ENCODE peak calls at places on chromosome 7, in six cellular contexts. V is heart left ventricle, X is body of pancreas, G is uterus, A is right lobe of liver, J is ovary. D is an unnamed sample.

GRCh38 chr7:135966341-135967043 is 10.7 kb downstream of the MTPN start:
- DNase-seq in G (no peak), A (no peak), J (no peak), X (no peak), V (no peak), D (no peak)

GRCh38 chr7:116167177-116167576 is 43.2 kb upstream of the TES start:
- DNase-seq in V (no peak), J (no peak), X (no peak), A (no peak), G (no peak), D (no peak)

GRCh38 chr7:157943561-157943960 is 606.8 kb downstream of the DNAJB6 start:
- DNase-seq in J (no peak), A (no peak), G (no peak), X (no peak), V (no peak), D (peak)

GRCh38 chr7:135204876-135205275 is 6.5 kb downstream of the WDR91 start:
- DNase-seq in X (peak), A (no peak), G (no peak), J (no peak), V (no peak), D (no peak)

GRCh38 chr7:87475359-87476178 is at the start of gene ABCB4:
- DNase-seq in A (peak), X (peak), J (peak), V (peak), G (no peak), D (no peak)

GRCh38 chr7:66629222-66629658 is 559 bp downstream of the KCTD7 start:
- DNase-seq in G (peak), X (no peak), V (no peak), J (no peak), A (peak), D (peak)

GRCh38 chr7:120856198-120856597 is 1.7 kb downstream of the TSPAN12 start:
- DNase-seq in G (no peak), J (no peak), A (no peak), X (no peak), V (no peak), D (no peak)

GRCh38 chr7:104240400-104240799 is 32.6 kb upstream of the ORC5 start:
- DNase-seq in G (no peak), A (no peak), X (no peak), V (no peak), J (no peak), D (no peak)

GRCh38 chr7:101402081-101402779 is 39.6 kb downstream of the COL26A1 start:
- DNase-seq in G (no peak), A (no peak), J (no peak), X (peak), V (no peak), D (no peak)

GRCh38 chr7:154902600-154903082 is 100.3 kb downstream of the PAXIP1 start:
- DNase-seq in X (no peak), V (no peak), G (no peak), A (no peak), J (no peak), D (no peak)

GRCh38 chr7:144784943-144785342 is 50.9 kb downstream of the TPK1 start:
- DNase-seq in G (no peak), J (no peak), V (no peak), A (no peak), X (no peak), D (peak)

GRCh38 chr7:24836084-24836483 is 78.8 kb upstream of the GSDME start:
- DNase-seq in A (no peak), J (no peak), X (no peak), G (no peak), V (no peak), D (no peak)

GRCh38 chr7:30974605-30975256 is 11.0 kb downstream of the GHRHR start:
- DNase-seq in J (no peak), X (peak), G (peak), V (no peak), A (no peak), D (no peak)

GRCh38 chr7:147053761-147054160 is 937.2 kb downstream of the CNTNAP2 start:
- DNase-seq in X (no peak), G (no peak), A (no peak), J (no peak), V (no peak), D (no peak)

GRCh38 chr7:31562002-31562401 is 48.1 kb downstream of the ITPRID1 start:
- DNase-seq in V (no peak), A (no peak), X (no peak), J (no peak), G (no peak), D (no peak)

GRCh38 chr7:108311446-108312168 is 144.6 kb downstream of the NRCAM start:
- DNase-seq in G (no peak), V (no peak), X (no peak), A (no peak), J (no peak), D (no peak)

GRCh38 chr7:45067582-45067981 is 21.2 kb downstream of the NACAD start:
- DNase-seq in A (no peak), G (no peak), X (no peak), J (no peak), V (no peak), D (no peak)

GRCh38 chr7:756231-756927 is 29.3 kb upstream of the PRKAR1B start:
- DNase-seq in A (peak), J (peak), V (no peak), G (no peak), X (no peak), D (no peak)

GRCh38 chr7:154304740-154305679 is 252.8 kb downstream of the DPP6 start:
- DNase-seq in V (no peak), G (no peak), A (no peak), J (no peak), X (peak), D (no peak)

DNA sequence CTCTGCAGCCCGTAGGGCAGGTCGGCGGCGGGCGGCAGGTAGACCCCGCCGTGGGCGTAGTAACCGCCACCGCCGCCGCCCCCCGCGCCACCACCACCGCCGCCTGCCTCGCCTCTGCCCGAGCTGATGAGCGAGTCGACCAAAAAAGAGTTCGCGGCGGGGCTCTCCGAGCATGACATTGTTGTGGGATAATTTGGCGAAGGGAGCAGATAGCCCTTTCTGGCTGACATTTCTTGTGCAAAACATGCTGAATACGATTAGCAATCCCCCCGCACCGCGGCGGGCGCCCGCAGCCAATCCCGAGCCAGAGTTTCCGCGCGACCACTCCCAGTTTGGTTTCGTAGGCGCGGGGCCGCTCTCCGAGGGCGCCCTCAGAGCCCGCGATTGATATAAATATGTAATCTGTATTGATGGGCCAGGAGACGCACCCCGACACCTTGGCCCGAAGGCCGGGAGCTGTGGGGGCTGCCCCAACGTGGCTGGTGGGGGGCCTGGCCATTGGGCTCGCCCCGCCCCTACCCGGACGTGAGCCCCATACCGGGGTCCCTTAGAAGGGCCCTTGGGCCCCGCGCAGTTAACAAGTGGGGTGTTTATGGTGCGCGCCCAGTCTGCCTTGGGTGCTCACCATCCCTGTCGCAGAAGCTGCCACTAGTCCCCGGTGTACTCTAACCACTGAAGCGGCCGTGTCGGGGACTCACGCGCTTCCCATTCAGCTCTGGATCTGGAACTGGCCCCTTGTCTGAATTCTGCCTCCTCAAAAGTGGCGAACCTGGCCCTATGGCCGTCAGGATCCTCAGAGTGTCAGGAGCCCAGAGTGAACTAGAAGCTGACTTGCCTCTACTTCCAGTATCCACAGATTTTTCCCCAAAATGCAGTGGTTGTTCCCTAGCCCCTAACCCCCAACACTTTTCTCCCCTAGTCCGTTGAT is at the start of gene HOXA10:
- DNase-seq in J (no peak), A (peak), V (no peak), X (no peak), G (peak), D (no peak)
- TF ChIP-seq POLR2A in J (no peak), A (no peak), V (no peak), X (no peak), G (peak), D (no peak)

DNA sequence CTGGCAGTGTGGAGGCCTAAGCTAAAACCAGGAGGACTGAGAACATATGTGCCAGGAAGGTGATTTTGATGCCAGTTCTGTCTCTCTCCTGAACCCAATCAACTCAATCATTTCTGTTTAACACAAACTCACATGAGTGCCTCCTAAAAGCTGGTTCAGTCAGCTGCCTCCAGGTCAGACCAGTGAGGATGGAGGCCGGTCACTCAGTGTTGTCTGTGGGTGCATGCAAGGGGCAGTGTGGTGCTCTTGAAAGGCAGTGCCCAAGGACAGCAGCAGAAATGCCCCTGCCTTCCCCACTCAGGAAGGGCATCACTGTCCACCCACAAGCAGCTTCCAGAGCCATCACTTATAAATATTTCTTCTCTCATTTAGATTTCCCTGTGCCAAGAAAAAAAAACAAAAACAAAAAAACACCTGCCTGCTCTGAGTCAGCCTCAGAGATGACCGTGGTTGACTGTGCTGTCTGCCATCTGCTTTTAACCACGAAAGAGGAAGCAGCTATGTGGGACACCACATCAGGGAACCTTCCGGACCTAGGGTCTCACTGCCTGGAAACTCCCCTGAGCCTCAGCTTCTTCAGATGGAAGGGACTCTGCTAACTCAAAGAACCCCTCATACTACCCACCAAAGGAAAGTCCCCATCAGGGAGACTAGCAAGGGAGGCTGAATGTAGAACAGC is 39.1 kb downstream of the VOPP1 start:
- DNase-seq in V (no peak), J (no peak), A (no peak), X (peak), G (no peak), D (no peak)
- TF ChIP-seq POLR2A in V (no peak), J (no peak), A (no peak), X (no peak), G (no peak), D (no peak)

DNA sequence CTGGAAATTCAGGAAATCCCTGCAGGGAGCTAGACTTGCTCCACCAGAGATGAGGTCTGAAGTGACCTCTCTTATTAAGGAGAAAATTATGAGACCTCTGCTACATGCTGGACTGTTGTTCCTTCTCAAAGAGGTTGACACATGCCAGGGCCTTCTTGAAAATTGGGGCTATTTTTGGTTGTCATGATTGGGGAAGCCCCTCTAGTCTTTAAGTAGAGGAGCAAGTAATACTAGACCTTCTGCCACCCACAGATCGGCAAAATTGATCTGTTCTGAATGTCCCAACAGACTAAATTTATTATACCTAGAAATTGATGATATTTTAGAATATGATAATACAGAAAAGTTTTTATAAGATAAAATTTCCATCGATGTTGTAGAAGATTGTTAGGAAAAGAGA is 160.8 kb upstream of the GRB10 start:
- DNase-seq in G (no peak), X (no peak), A (no peak), V (no peak), J (no peak), D (no peak)
- TF ChIP-seq POLR2A in G (no peak), X (no peak), A (no peak), V (no peak), J (no peak), D (no peak)

DNA sequence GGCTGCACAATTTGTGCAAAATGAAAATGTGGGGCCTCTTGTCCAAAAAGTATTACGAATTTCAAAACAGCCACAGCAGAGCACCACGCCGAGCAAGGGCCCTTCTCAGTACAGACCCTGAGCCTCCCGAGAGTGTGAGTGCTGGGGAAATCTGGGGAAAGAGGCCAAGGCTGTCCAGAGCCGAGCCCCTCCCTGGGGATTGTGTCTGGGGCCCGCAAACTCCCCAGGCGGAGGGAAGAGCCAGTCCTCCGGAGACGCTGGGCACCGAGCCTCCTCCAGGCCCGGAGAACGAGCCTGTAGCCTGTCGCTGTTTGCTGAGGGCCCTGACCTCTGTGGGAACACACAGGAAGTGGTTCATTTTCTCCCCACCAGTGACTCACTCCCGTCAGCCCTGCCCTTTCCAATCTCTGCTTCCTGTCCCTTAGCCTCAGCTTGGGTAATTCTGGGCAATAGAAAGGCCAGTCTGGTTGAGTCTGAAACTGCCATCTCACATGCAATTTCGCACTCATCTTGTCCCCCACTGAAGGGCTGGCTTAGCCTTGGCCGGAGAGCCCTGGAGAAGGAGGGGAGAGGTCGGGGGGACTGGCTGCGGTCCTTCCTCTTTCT is 19.5 kb upstream of the GNA12 start:
- DNase-seq in A (peak), G (peak), V (peak), J (peak), X (peak), D (peak)
- TF ChIP-seq POLR2A in A (peak), G (peak), V (no peak), J (peak), X (peak), D (no peak)

GRCh38 chr7:27740449-27741086 is 606 bp downstream of the TAX1BP1 start:
- DNase-seq in A (peak), G (peak), X (peak), J (peak), V (peak), D (peak)

GRCh38 chr7:27737178-27737577 is 2.8 kb upstream of the TAX1BP1 start:
- DNase-seq in X (no peak), A (no peak), G (no peak), J (no peak), V (no peak), D (no peak)

GRCh38 chr7:27737591-27737990 is 2.4 kb upstream of the TAX1BP1 start:
- DNase-seq in X (peak), A (no peak), V (no peak), G (no peak), J (no peak), D (no peak)

GRCh38 chr7:27739301-27739913 is 555 bp upstream of the TAX1BP1 start:
- DNase-seq in V (no peak), A (no peak), J (no peak), X (no peak), G (no peak), D (no peak)

DNA sequence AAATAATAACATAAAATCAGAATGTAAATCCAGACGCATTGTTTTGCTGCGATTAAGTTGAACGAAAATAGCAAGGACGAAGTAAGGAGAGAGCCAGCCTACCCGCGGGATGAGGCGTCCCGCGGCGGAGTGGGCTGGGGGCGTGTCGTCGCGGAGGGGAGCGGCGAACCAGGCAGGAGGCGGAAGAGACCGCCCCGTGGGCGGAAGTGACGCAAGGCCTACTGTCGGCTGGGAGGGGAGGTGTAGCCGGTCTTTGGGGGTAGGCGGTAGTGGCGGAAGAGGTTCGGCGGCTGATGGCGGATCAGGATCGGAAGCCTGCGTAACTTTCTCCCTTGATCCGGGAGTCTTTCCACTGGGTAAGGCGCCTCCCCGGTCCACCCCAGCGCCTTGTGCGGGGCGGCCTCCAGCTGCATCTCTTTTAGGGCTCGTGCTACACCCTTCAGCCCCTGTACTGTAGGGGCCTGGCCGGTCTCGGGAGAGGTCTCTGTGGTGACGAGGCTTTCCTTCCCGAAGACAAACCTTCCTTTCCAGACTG is at the start of gene TAX1BP1:
- DNase-seq in X (peak), A (peak), G (peak), J (peak), V (peak), D (peak)
- TF ChIP-seq POLR2A in X (peak), A (peak), G (peak), J (peak), V (peak), D (no peak)